ENCODE peak calls at places on chromosomes 5 and 9, in six cellular contexts. C is heart right ventricle, T is right atrium auricular region, R is GM12864, Y is upper lobe of right lung, L is ascending aorta. I is an unnamed sample.

GRCh38 chr9:130029591-130029990 is 13.4 kb downstream of the FNBP1 start:
- DNase-seq in C (no peak), T (no peak), R (no peak), Y (no peak), L (peak), I (no peak)

GRCh38 chr5:34827594-34828506 is 11.1 kb upstream of the TTC23L start:
- DNase-seq in C (no peak), T (no peak), R (no peak), Y (no peak), L (no peak), I (no peak)

GRCh38 chr5:149938791-149939358 is 5.7 kb downstream of the PDE6A start:
- DNase-seq in C (no peak), T (no peak), R (no peak), Y (no peak), L (peak), I (peak)

GRCh38 chr5:138033275-138033808 is 463 bp upstream of the FAM13B start:
- DNase-seq in C (no peak), T (no peak), R (no peak), Y (no peak), L (no peak), I (no peak)

GRCh38 chr9:19375536-19375935 is 4.5 kb downstream of the RPS6 start:
- DNase-seq in C (no peak), T (no peak), R (no peak), Y (no peak), L (no peak), I (no peak)

GRCh38 chr9:70701163-70701562 is 286.7 kb upstream of the KLF9 start:
- DNase-seq in C (no peak), T (no peak), R (no peak), Y (no peak), L (no peak), I (no peak)

GRCh38 chr9:130239741-130240241 is 25.8 kb upstream of the HMCN2 start:
- DNase-seq in C (no peak), T (no peak), R (no peak), Y (no peak), L (no peak), I (peak)

GRCh38 chr5:6674421-6674820 is 38.8 kb upstream of the TENT4A start:
- DNase-seq in C (no peak), T (no peak), R (no peak), Y (no peak), L (no peak), I (no peak)

GRCh38 chr5:174371600-174372094 is 326.1 kb downstream of the NSG2 start:
- DNase-seq in C (no peak), T (no peak), R (no peak), Y (no peak), L (no peak), I (no peak)

GRCh38 chr5:170105643-170106611 is at the start of gene FOXI1:
- DNase-seq in C (no peak), T (peak), R (no peak), Y (no peak), L (peak), I (no peak)

GRCh38 chr9:18463991-18464390 is 10.0 kb upstream of the ADAMTSL1 start:
- DNase-seq in C (no peak), T (no peak), R (no peak), Y (no peak), L (no peak), I (no peak)

GRCh38 chr5:151509231-151509630 is 61.8 kb downstream of the SLC36A1 start:
- DNase-seq in C (no peak), T (no peak), R (no peak), Y (no peak), L (no peak), I (no peak)

GRCh38 chr9:126162611-126163381 is 163.8 kb upstream of the MVB12B start:
- DNase-seq in C (no peak), T (peak), R (no peak), Y (peak), L (no peak), I (no peak)

GRCh38 chr9:38360880-38361836 is 31.3 kb upstream of the ALDH1B1 start:
- DNase-seq in C (no peak), T (no peak), R (no peak), Y (no peak), L (peak), I (no peak)

GRCh38 chr5:42948961-42949347 is 91.2 kb downstream of the ANXA2R start:
- DNase-seq in C (no peak), T (no peak), R (no peak), Y (no peak), L (no peak), I (no peak)

GRCh38 chr5:148734518-148734917 is 80.2 kb upstream of the HTR4 start:
- DNase-seq in C (no peak), T (no peak), R (no peak), Y (no peak), L (no peak), I (no peak)

GRCh38 chr5:31329722-31330121 is 136.2 kb downstream of the CDH6 start:
- DNase-seq in C (no peak), T (no peak), R (no peak), Y (no peak), L (no peak), I (no peak)

GRCh38 chr5:101047181-101047580 is 144.1 kb upstream of the ST8SIA4 start:
- DNase-seq in C (no peak), T (no peak), R (no peak), Y (no peak), L (no peak), I (no peak)

GRCh38 chr5:8685704-8686103 is 816.8 kb downstream of the MTRR start:
- DNase-seq in C (no peak), T (no peak), R (no peak), Y (no peak), L (no peak), I (no peak)

DNA sequence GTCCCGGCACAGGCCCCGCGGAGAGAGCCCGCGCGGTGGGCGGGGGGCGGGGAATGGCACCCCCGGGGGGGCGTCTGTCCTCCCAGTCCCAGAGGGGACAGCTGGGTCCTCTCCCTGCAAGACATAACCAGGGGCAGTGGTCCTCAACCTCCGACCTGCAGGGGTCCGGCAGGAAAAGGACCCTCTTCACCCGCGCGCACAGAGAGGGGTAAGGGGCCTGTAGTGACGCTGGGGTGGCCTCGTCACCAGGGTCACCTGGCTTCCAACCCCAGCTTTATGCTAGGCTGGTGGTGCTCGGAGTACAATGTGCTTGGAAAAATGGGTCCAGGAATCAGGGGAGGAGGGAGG is 34.2 kb downstream of the LHX2 start:
- DNase-seq in C (no peak), T (no peak), R (no peak), Y (no peak), L (no peak), I (no peak)
- H3K4me3 ChIP-seq in C (peak), T (peak), R (no peak), Y (peak), L (peak), I (peak)

DNA sequence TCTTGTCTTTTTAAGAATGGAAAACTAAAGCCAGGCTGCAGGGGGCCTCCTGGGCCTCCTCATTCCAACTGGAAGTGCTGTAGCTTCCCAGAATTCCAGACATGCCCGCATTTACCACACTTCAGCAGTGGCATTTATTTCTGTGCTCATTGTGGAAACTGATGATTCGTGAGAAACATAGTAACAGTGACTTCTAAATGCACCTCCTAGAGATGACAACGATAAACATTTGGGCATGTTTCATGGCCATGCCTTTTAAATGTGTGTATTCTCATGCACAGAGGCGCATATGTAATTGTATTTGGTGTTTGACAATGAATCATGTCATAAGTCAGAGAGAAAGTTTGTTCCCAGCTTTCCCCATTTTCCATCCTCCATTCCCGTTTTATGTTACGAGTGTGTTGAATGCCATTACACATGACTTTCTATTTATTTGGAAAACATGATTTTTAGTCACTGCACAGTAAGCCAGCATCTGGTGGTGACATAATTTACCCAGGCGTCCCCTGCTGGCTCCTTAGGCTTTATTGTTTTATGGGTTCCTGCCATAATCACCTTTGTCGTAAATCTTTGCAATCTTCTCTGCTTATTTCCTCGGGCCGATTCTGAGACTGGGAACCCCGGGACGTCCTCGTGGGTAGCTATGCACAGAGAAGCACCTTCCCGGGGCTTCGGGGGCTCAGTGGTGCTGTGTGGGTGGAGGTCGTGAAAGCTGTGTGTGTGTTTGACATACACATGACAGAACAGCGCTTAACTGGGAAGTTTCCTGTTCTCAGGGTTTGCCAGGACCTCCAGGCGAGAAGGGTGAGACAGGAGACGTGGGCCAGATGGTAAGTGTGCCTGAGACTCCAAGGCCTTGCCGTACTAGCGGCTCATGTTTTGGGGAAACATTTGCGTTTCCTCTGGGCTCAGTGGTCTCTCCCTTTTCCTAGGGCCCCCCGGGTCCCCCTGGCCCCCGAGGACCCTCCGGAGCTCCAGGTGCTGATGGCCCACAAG is 68.6 kb upstream of the FCN2 start:
- DNase-seq in C (no peak), T (no peak), R (no peak), Y (no peak), L (no peak), I (no peak)
- TF ChIP-seq CTCF in C (no peak), T (no peak), R (no peak), Y (no peak), L (no peak), I (no peak)

GRCh38 chr9:109039539-109039938 is 26.2 kb upstream of the CTNNAL1 start:
- DNase-seq in C (no peak), T (no peak), R (no peak), Y (no peak), L (no peak), I (no peak)

GRCh38 chr9:109036744-109037680 is 23.7 kb upstream of the CTNNAL1 start:
- DNase-seq in C (no peak), T (no peak), R (no peak), Y (no peak), L (no peak), I (no peak)

GRCh38 chr9:109033941-109034700 is 20.8 kb upstream of the CTNNAL1 start:
- DNase-seq in C (no peak), T (no peak), R (no peak), Y (no peak), L (no peak), I (no peak)

GRCh38 chr9:109037946-109038345 is 24.6 kb upstream of the CTNNAL1 start:
- DNase-seq in C (no peak), T (no peak), R (no peak), Y (no peak), L (no peak), I (no peak)

DNA sequence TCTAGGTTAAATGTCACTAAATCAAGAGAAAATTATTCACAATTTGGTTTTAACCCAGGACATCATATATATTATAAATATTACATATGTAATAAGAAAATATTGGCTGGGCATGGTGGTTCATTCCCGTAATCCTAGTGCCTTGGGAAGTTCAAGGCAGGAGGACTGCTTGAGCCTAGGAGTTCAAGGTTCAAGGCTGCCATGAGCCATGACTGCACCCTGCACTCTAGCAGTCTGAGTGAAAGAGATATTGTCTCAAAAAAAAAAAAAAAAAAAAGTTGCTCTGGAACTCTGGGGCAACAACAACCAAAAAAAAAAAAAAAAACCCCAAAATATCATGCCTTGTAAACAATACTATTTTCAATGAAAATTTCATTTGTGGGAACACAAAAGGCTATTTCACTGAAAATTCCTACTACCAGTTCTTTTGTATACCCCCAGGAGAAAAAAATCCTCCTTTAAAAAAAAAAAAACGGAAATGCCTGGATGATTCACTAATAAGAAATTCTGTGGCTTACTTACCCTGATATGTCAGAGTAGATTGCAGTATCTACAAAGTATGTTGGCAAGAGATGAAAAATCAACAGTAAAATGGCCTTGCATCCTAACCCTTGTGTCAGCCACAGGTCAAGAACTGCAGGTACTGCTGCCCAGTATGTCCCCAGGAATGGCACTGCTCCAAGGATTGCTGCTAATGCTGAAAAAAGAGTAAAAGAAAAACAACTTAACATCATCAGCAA is 22.6 kb upstream of the CTNNAL1 start:
- DNase-seq in C (no peak), T (peak), R (no peak), Y (no peak), L (peak), I (peak)
- H3K4me3 ChIP-seq in C (no peak), T (no peak), R (no peak), Y (no peak), L (no peak), I (no peak)

GRCh38 chr5:140106101-140106500 is 7.8 kb upstream of the PURA start:
- DNase-seq in C (no peak), T (no peak), R (no peak), Y (no peak), L (no peak), I (no peak)

GRCh38 chr5:140106805-140107311 is 7.1 kb upstream of the PURA start:
- DNase-seq in C (no peak), T (no peak), R (no peak), Y (no peak), L (no peak), I (no peak)

GRCh38 chr5:140108093-140109049 is 5.5 kb upstream of the PURA start:
- DNase-seq in C (peak), T (no peak), R (no peak), Y (peak), L (no peak), I (no peak)

GRCh38 chr5:140109050-140109817 is 4.7 kb upstream of the PURA start:
- DNase-seq in C (no peak), T (no peak), R (no peak), Y (peak), L (no peak), I (no peak)

DNA sequence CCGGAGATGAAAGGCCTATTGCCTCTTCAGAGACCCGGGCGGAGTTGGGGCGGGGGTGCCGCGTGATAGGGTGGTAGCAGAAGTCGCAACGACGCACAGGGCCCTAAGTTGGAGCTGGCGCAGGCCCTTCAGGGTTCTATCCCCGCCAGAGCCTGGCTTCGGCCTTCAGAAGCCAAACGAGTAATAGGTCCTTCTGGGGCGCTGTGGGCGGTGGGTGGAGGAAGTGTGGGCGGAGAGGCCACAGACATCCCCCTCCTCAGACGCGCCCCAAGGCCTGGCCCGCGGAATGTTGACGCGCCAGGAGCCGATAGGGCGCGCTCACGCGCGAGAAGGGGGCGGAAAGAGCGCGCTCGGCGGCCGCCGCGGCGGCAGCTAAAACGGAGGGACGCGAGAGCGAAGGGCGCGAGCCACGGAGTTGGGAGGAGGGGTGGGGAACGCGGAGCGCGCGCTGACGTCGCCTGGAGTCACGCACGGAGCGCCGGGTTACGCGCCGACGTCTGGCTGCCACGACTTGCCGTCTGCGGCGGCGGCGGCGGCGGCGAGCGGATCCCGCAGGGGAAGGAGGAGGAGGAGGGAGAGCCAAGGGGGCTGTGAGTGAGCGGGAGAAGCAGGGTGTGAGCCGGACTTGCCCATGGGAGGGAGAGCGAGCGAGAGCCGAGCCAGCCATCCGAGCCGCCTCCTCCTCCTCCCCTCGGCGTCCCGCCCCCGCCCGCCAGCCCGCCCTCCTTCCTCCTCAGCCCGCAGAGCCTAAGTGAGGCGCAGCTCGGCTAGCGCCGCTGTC is 6.4 kb upstream of the PURA start:
- DNase-seq in C (peak), T (peak), R (peak), Y (peak), L (peak), I (no peak)
- TF ChIP-seq CTCF in C (no peak), T (peak), R (no peak), Y (peak), L (no peak), I (peak)

DNA sequence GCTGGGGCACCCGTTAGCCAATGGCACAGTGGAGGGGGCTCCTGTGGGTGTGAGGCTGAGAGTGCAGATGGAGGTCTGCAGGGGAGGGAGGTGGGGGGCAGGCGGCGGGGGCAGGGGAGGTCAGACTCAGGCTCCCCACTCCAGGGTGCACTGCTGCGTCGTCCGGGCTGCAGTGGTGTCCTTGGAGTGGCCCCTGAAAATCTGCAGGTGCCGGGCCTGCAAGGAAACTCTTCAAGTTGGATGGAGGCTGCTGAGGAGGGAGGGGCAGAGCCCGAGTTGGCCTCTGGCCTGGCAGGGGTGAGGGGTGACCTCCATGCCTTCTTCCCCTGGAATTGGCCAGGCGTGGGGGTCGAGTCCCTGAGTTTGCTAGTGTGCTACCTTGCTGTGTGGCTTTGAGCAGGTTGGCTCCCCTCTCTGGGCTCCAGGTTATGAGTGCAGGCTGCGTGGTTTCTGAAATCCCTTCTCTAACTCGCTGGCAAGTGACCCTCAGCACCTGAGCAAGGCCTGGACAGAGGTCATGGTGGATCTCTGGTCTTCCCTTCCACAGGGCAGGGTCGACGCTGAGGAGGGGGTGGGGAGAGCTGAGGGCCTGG is 877 bp downstream of the ADAMTSL2 start:
- DNase-seq in C (no peak), T (no peak), R (no peak), Y (no peak), L (no peak), I (no peak)
- H3K4me3 ChIP-seq in C (peak), T (peak), R (no peak), Y (peak), L (peak), I (no peak)

GRCh38 chr5:176704355-176704754 is 57.1 kb downstream of the TSPAN17 start:
- DNase-seq in C (no peak), T (no peak), R (no peak), Y (no peak), L (no peak), I (no peak)

GRCh38 chr5:176697929-176698520 is 50.7 kb downstream of the TSPAN17 start:
- DNase-seq in C (no peak), T (no peak), R (no peak), Y (no peak), L (no peak), I (no peak)

GRCh38 chr5:176702952-176703641 is 55.8 kb downstream of the TSPAN17 start:
- DNase-seq in C (no peak), T (no peak), R (no peak), Y (no peak), L (no peak), I (no peak)

GRCh38 chr5:176697267-176697928 is 50.1 kb downstream of the TSPAN17 start:
- DNase-seq in C (no peak), T (no peak), R (no peak), Y (no peak), L (no peak), I (no peak)

DNA sequence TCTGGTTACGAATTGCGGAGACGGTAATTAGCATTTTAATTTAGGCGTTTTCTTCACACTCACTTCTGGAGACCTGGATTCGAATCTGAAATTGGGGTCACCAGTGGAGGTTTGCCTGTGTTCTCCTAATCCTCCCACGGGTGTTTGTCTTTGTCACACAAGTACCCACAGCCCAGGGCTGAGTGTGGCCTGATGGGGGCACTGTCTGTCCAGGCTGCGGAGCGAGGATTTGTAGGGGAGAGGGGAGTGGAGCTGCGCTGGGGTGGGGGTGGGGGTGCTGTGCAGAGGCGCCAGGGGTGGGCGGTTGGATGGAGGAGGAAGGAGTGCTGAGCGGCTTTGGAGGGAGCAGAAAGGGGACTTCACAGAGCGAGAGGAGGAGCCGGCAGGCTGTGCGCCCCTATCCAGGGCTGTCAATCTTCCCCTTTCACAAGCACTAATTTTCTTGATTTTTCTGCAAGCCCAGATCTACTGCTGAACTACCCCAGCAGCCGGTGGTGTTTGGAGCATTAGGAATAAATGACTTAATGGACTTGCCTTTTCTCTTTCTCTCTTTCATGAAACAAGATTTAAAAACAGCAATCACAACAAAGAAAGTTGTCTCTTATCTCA is 53.1 kb downstream of the TSPAN17 start:
- DNase-seq in C (no peak), T (no peak), R (no peak), Y (no peak), L (no peak), I (no peak)
- TF ChIP-seq CTCF in C (peak), T (no peak), R (peak), Y (peak), L (no peak), I (peak)

GRCh38 chr9:128634651-128635262 is 21.9 kb downstream of the DYNC2I2 start:
- DNase-seq in C (no peak), T (no peak), R (no peak), Y (peak), L (no peak), I (no peak)
- H3K4me3 ChIP-seq in C (peak), T (no peak), R (no peak), Y (peak), L (no peak), I (no peak)

GRCh38 chr5:145981612-145982571 is 45.5 kb downstream of the SH3RF2 start:
- DNase-seq in C (no peak), T (no peak), R (no peak), Y (no peak), L (no peak), I (no peak)
- TF ChIP-seq CTCF in C (no peak), T (no peak), R (no peak), Y (no peak), L (no peak), I (no peak)